ENCODE peak calls at places on chromosome 1, in five cellular contexts. F is GM23248; W is stimulated activated CD4-positive, alpha-beta T cell treated with anti-CD3 and anti-CD28 coated beads, TNF-alpha, amount 100 ng/mL, for 48 hours; Q is GM03348; C is NCI-H1694. K is an unnamed sample.

GRCh38 chr1:91428182-91428798 is 23.7 kb upstream of the HFM1 start:
- DNase-seq in F (no peak), W (no peak), Q (no peak), C (no peak), K (no peak)

GRCh38 chr1:222224576-222224975 is 323.3 kb downstream of the HHIPL2 start:
- DNase-seq in F (peak), W (no peak), Q (no peak), C (no peak), K (peak)

GRCh38 chr1:162159515-162159914 is 90.0 kb downstream of the NOS1AP start:
- DNase-seq in F (no peak), W (no peak), Q (no peak), C (no peak), K (no peak)

GRCh38 chr1:230191079-230191478 is 124.0 kb downstream of the GALNT2 start:
- DNase-seq in F (peak), W (no peak), Q (no peak), C (no peak), K (peak)

GRCh38 chr1:229574679-229575442 is 16.4 kb upstream of the ABCB10 start:
- DNase-seq in F (no peak), W (no peak), Q (no peak), C (no peak), K (no peak)

GRCh38 chr1:245800901-245801605 is 646.3 kb downstream of the KIF26B start:
- DNase-seq in F (no peak), W (no peak), Q (no peak), C (no peak), K (peak)

GRCh38 chr1:41712687-41713086 is 206.0 kb downstream of the HIVEP3 start:
- DNase-seq in F (peak), W (no peak), Q (no peak), C (no peak), K (no peak)

GRCh38 chr1:146022403-146023127 is 1.0 kb upstream of the HJV start:
- DNase-seq in F (no peak), W (no peak), Q (no peak), C (no peak), K (no peak)

GRCh38 chr1:41023279-41023990 is 1.9 kb upstream of the SLFNL1 start:
- DNase-seq in F (peak), W (no peak), Q (peak), C (no peak), K (no peak)

GRCh38 chr1:62717483-62717882 is 29.3 kb upstream of the DOCK7 start:
- DNase-seq in F (no peak), W (no peak), Q (no peak), C (no peak), K (no peak)

GRCh38 chr1:244174922-244175521 is 123.9 kb downstream of the ZBTB18 start:
- DNase-seq in F (no peak), W (no peak), Q (no peak), C (no peak), K (no peak)

GRCh38 chr1:150763018-150763417 is 2.6 kb downstream of the CTSS start:
- DNase-seq in F (no peak), W (no peak), Q (no peak), C (no peak), K (no peak)

GRCh38 chr1:35925741-35926140 is 5.2 kb upstream of the AGO3 start:
- DNase-seq in F (peak), W (no peak), Q (no peak), C (no peak), K (peak)

GRCh38 chr1:212351588-212352362 is 62.9 kb downstream of the PACC1 start:
- DNase-seq in F (no peak), W (no peak), Q (no peak), C (no peak), K (no peak)

GRCh38 chr1:59399642-59400041 is 102.7 kb downstream of the FGGY start:
- DNase-seq in F (no peak), W (no peak), Q (no peak), C (no peak), K (no peak)

GRCh38 chr1:36384542-36385409 is 948 bp downstream of the STK40 start:
- DNase-seq in F (peak), W (no peak), Q (no peak), C (no peak), K (no peak)

GRCh38 chr1:63317007-63317813 is 5.2 kb upstream of the FOXD3 start:
- DNase-seq in F (peak), W (no peak), Q (peak), C (peak), K (peak)

GRCh38 chr1:225735252-225736149 is 42.1 kb upstream of the SRP9 start:
- DNase-seq in F (peak), W (no peak), Q (peak), C (peak), K (peak)

GRCh38 chr1:240310226-240310925 is 218.7 kb downstream of the FMN2 start:
- DNase-seq in F (peak), W (no peak), Q (peak), C (no peak), K (peak)

GRCh38 chr1:33709780-33710713 is 153.8 kb upstream of the HMGB4 start:
- DNase-seq in F (peak), W (no peak), Q (peak), C (no peak), K (no peak)

GRCh38 chr1:150563340-150564038 is 14.3 kb downstream of the ADAMTSL4 start:
- DNase-seq in F (peak), W (no peak), Q (no peak), C (peak), K (peak)

GRCh38 chr1:101526813-101527212 is 290.0 kb downstream of the S1PR1 start:
- DNase-seq in F (no peak), W (no peak), Q (no peak), C (no peak), K (no peak)

GRCh38 chr1:202122639-202123335 is at the start of gene GPR37L1:
- DNase-seq in F (peak), W (no peak), Q (peak), C (no peak), K (peak)

GRCh38 chr1:244369256-244370057 is 82.3 kb downstream of the ADSS2 start:
- DNase-seq in F (no peak), W (no peak), Q (no peak), C (no peak), K (no peak)

GRCh38 chr1:85078903-85079302 is 30.6 kb upstream of the MCOLN3 start:
- DNase-seq in F (peak), W (no peak), Q (peak), C (no peak), K (peak)

GRCh38 chr1:233294991-233295774 is at the start of gene PCNX2:
- DNase-seq in F (peak), W (peak), Q (peak), C (no peak), K (peak)

GRCh38 chr1:192878249-192878648 is 69.4 kb downstream of the RGS2 start:
- DNase-seq in F (no peak), W (no peak), Q (peak), C (no peak), K (peak)

K was measured in IMR-90.